ENCODE peak calls at places on chromosome 13, in six cellular contexts. Q is GM23248, X is GM23338, M is hepatocyte, Z is HCT116, B is neural progenitor cell. Y is an unnamed sample.

GRCh38 chr13:110639935-110640334 is 24.6 kb downstream of the NAXD start:
- DNase-seq in Q (no peak), X (no peak), M (no peak), Z (no peak), B (no peak), Y (no peak)

GRCh38 chr13:42832341-42833153 is 51.2 kb downstream of the FAM216B start:
- DNase-seq in Q (peak; percentile 94), X (no peak), M (peak; percentile 20), Z (no peak), B (no peak), Y (peak; percentile 89)

GRCh38 chr13:74082741-74083160 is 51.5 kb downstream of the KLF12 start:
- DNase-seq in Q (no peak), X (no peak), M (peak; percentile 11), Z (no peak), B (no peak), Y (no peak)

GRCh38 chr13:68076046-68076445 is 845.9 kb upstream of the PCDH9 start:
- DNase-seq in Q (no peak), X (no peak), M (no peak), Z (no peak), B (no peak), Y (no peak)

GRCh38 chr13:46184277-46184699 is 2.3 kb upstream of the LCP1 start:
- DNase-seq in Q (peak; percentile 22), X (peak; percentile 81), M (peak; percentile 27), Z (peak; percentile 28), B (peak; percentile 66), Y (peak; percentile 43)

GRCh38 chr13:27793377-27794074 is 1.2 kb downstream of the GSX1 start:
- DNase-seq in Q (no peak), X (peak; percentile 51), M (no peak), Z (no peak), B (no peak), Y (no peak)

GRCh38 chr13:72530471-72530870 is 197.0 kb downstream of the MZT1 start:
- DNase-seq in Q (no peak), X (no peak), M (no peak), Z (no peak), B (no peak), Y (peak; percentile 52)

GRCh38 chr13:96200810-96201209 is 110.9 kb downstream of the HS6ST3 start:
- DNase-seq in Q (no peak), X (no peak), M (no peak), Z (no peak), B (no peak), Y (no peak)

GRCh38 chr13:65855276-65855675 is 1374.9 kb downstream of the PCDH9 start:
- DNase-seq in Q (no peak), X (no peak), M (no peak), Z (no peak), B (no peak), Y (no peak)

GRCh38 chr13:46119883-46120614 is 15.2 kb upstream of the CPB2 start:
- DNase-seq in Q (peak; percentile 24), X (no peak), M (peak; percentile 78), Z (peak; percentile 39), B (no peak), Y (peak; percentile 56)

GRCh38 chr13:110323172-110323851 is 16.2 kb downstream of the COL4A2 start:
- DNase-seq in Q (peak; percentile 86), X (peak; percentile 67), M (no peak), Z (no peak), B (no peak), Y (peak; percentile 73)

GRCh38 chr13:44172411-44172810 is 201.2 kb upstream of the SERP2 start:
- DNase-seq in Q (no peak), X (no peak), M (no peak), Z (no peak), B (no peak), Y (peak; percentile 16)

GRCh38 chr13:21338651-21339278 is 120.3 kb downstream of the ZDHHC20 start:
- DNase-seq in Q (no peak), X (peak; percentile 63), M (no peak), Z (no peak), B (peak; percentile 38), Y (peak; percentile 2)

GRCh38 chr13:108304170-108305068 is 34.9 kb downstream of the TNFSF13B start:
- DNase-seq in Q (no peak), X (no peak), M (peak; percentile 17), Z (no peak), B (no peak), Y (no peak)

GRCh38 chr13:100707818-100708740 is 33.5 kb upstream of the TMTC4 start:
- DNase-seq in Q (no peak), X (no peak), M (no peak), Z (no peak), B (no peak), Y (peak; percentile 2)

GRCh38 chr13:43058318-43058674 is 34.9 kb downstream of the DNAJC15 start:
- DNase-seq in Q (peak; percentile 93), X (no peak), M (peak; percentile 39), Z (peak; percentile 87), B (no peak), Y (peak; percentile 92)

GRCh38 chr13:32211788-32212187 is 103.4 kb downstream of the ZAR1L start:
- DNase-seq in Q (peak; percentile 85), X (no peak), M (peak; percentile 18), Z (no peak), B (no peak), Y (no peak)

GRCh38 chr13:45398862-45399261 is 19.3 kb downstream of the SLC25A30 start:
- DNase-seq in Q (no peak), X (no peak), M (no peak), Z (no peak), B (no peak), Y (no peak)

GRCh38 chr13:106595623-106596022 is 27.7 kb upstream of the ARGLU1 start:
- DNase-seq in Q (no peak), X (no peak), M (no peak), Z (no peak), B (no peak), Y (no peak)

GRCh38 chr13:101307181-101307701 is 109.1 kb downstream of the NALCN start:
- DNase-seq in Q (peak; percentile 84), X (no peak), M (peak; percentile 22), Z (no peak), B (no peak), Y (no peak)

GRCh38 chr13:30865131-30866009 is 40.7 kb upstream of the MEDAG start:
- DNase-seq in Q (peak; percentile 97), X (peak; percentile 90), M (peak; percentile 94), Z (peak; percentile 78), B (peak; percentile 90), Y (peak; percentile 75)

GRCh38 chr13:49071341-49071937 is 95.7 kb downstream of the FNDC3A start:
- DNase-seq in Q (no peak), X (no peak), M (no peak), Z (no peak), B (no peak), Y (no peak)

GRCh38 chr13:27976362-27977177 is 7.5 kb upstream of the CDX2 start:
- DNase-seq in Q (no peak), X (no peak), M (no peak), Z (no peak), B (no peak), Y (no peak)

GRCh38 chr13:99295488-99296252 is 11.5 kb downstream of the GPR183 start:
- DNase-seq in Q (no peak), X (no peak), M (no peak), Z (no peak), B (no peak), Y (no peak)
- TF ChIP-seq EZH2phosphoT487 in Q (no peak), X (no peak), M (no peak), Z (no peak), B (no peak), Y (no peak)

GRCh38 chr13:40344270-40345148 is 321.9 kb downstream of the FOXO1 start:
- DNase-seq in Q (no peak), X (no peak), M (no peak), Z (no peak), B (no peak), Y (no peak)

GRCh38 chr13:40346592-40346991 is 319.8 kb downstream of the FOXO1 start:
- DNase-seq in Q (no peak), X (no peak), M (no peak), Z (no peak), B (no peak), Y (no peak)

GRCh38 chr13:40345654-40346372 is 320.6 kb downstream of the FOXO1 start:
- DNase-seq in Q (no peak), X (peak; percentile 18), M (no peak), Z (no peak), B (peak; percentile 37), Y (no peak)

GRCh38 chr13:40343550-40344269 is 322.7 kb downstream of the FOXO1 start:
- DNase-seq in Q (no peak), X (no peak), M (no peak), Z (no peak), B (no peak), Y (no peak)

DNA sequence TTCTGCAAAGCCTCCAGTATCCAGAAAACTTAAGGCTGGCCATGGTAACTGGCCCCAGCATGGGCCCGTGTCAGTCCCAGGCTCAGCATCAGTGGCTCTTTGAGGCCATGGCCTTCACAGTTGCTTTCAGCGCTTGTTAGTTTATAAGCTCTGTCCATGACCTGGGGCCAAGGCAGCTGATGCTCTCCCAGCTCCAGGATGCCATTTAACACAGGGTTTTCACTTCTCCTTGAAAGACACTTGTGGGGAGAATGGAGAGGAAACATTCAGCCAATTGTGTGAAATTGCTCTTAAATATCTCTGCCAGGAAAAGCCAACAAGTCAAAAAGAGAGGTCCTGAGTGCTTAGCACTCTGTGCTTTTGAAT is 321.3 kb downstream of the FOXO1 start:
- DNase-seq in Q (no peak), X (no peak), M (no peak), Z (no peak), B (no peak), Y (no peak)
- TF ChIP-seq EZH2phosphoT487 in Q (no peak), X (no peak), M (no peak), Z (no peak), B (no peak), Y (no peak)

DNA sequence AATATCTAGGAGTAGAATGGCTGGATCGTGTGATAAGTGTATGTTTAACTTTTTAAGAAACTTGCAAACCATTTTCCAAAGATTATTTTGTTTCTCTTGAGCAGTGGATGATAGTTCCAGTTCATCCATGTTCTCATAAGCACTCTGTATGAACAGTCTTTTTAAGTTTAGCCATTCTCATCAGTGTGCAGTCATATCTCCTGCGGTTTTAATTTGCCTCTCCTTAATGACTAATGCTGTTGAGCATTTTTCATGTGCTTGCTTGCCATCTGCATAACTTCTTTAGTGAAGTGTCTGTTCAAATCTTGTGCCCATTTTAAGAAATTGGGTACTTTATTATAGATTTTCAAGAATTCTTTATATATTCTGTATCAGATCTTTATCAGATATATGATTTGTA is 58.6 kb downstream of the WASF3 start:
- DNase-seq in Q (peak; percentile 90), X (no peak), M (no peak), Z (no peak), B (no peak), Y (peak; percentile 45)
- TF ChIP-seq EZH2phosphoT487 in Q (no peak), X (no peak), M (no peak), Z (no peak), B (no peak), Y (no peak)

DNA sequence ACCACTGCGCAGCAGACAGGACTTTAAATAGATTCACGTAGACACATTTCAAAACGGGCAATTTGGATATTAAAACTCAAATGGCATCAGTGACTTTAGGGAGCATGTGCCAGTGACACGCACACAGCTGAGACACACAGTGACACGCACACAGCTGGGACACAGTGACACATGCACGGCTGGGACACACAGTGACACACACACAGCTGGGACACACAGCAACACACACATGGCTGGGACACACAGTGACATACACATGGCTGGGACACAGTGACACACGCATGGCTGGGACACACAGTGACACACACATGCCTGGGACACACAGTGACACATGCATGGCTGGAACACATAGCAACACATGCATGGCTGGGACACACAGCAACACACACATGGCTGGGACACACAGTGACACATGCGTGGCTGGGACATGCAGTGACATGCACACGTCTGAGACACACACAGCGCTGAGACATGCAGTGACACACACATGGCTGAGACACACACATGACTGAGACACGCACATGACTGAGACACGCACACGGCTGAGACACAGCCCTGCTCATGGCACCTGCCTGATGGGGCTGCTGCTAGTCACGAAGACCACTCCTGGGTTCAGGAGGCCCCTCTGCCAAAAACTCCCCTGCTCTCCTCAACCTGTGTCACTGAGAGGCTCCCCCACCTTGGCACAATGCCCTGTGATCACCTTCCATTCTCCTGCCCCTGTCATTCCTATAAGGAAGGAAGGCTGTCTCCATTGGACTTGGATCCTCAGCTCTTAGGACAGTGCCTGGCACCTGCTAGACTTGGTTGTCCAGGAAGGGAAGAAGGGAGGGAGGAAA is 52.5 kb downstream of the SOX1 start:
- DNase-seq in Q (no peak), X (no peak), M (no peak), Z (no peak), B (no peak), Y (no peak)
- TF ChIP-seq EZH2phosphoT487 in Q (no peak), X (no peak), M (no peak), Z (no peak), B (no peak), Y (no peak)

Y was measured in PC-3.